ENCODE peak calls at places on chromosomes 2 and 18, in eight cellular contexts. One of them, this sample, is unnamed.

GRCh38 chr2:232533944-232534710 is 5.4 kb upstream of the CHRNG start:
- DNase-seq in neural progenitor cell: no peak
- DNase-seq in GM12865: no peak
- DNase-seq in GM12864: no peak
- DNase-seq in T-cell: no peak
- DNase-seq in stimulated activated CD8-positive, alpha-beta memory T cell treated with anti-CD3 and anti-CD28 coated beads, Interleukin-12 subunit alpha, Interleukin-12 subunit beta, amount 100 ng/mL, for 4 hours: no peak
- DNase-seq in right cardiac atrium: no peak
- DNase-seq in M059J: no peak
- DNase-seq in this sample: peak

GRCh38 chr2:74873041-74873440 is 39.1 kb downstream of the HK2 start:
- DNase-seq in neural progenitor cell: no peak
- DNase-seq in M059J: no peak
- DNase-seq in stimulated activated CD8-positive, alpha-beta memory T cell treated with anti-CD3 and anti-CD28 coated beads, Interleukin-12 subunit alpha, Interleukin-12 subunit beta, amount 100 ng/mL, for 4 hours: no peak
- DNase-seq in GM12864: no peak
- DNase-seq in T-cell: no peak
- DNase-seq in GM12865: no peak
- DNase-seq in right cardiac atrium: no peak
- DNase-seq in this sample: no peak

GRCh38 chr2:147081826-147082225 is 763.0 kb upstream of the ACVR2A start:
- DNase-seq in stimulated activated CD8-positive, alpha-beta memory T cell treated with anti-CD3 and anti-CD28 coated beads, Interleukin-12 subunit alpha, Interleukin-12 subunit beta, amount 100 ng/mL, for 4 hours: no peak
- DNase-seq in GM12864: no peak
- DNase-seq in right cardiac atrium: no peak
- DNase-seq in neural progenitor cell: no peak
- DNase-seq in T-cell: no peak
- DNase-seq in GM12865: no peak
- DNase-seq in M059J: no peak
- DNase-seq in this sample: no peak

GRCh38 chr2:32591669-32592463 is 36.0 kb upstream of the TTC27 start:
- DNase-seq in GM12864: no peak
- DNase-seq in stimulated activated CD8-positive, alpha-beta memory T cell treated with anti-CD3 and anti-CD28 coated beads, Interleukin-12 subunit alpha, Interleukin-12 subunit beta, amount 100 ng/mL, for 4 hours: no peak
- DNase-seq in right cardiac atrium: no peak
- DNase-seq in T-cell: no peak
- DNase-seq in GM12865: peak
- DNase-seq in neural progenitor cell: no peak
- DNase-seq in M059J: no peak
- DNase-seq in this sample: no peak

GRCh38 chr2:236166781-236167296 is 1.3 kb downstream of the GBX2 start:
- DNase-seq in right cardiac atrium: no peak
- DNase-seq in GM12865: no peak
- DNase-seq in neural progenitor cell: peak
- DNase-seq in M059J: no peak
- DNase-seq in stimulated activated CD8-positive, alpha-beta memory T cell treated with anti-CD3 and anti-CD28 coated beads, Interleukin-12 subunit alpha, Interleukin-12 subunit beta, amount 100 ng/mL, for 4 hours: no peak
- DNase-seq in GM12864: no peak
- DNase-seq in T-cell: no peak
- DNase-seq in this sample: no peak

GRCh38 chr2:161990741-161991140 is 83.3 kb downstream of the DPP4 start:
- DNase-seq in M059J: peak
- DNase-seq in neural progenitor cell: no peak
- DNase-seq in T-cell: no peak
- DNase-seq in GM12864: no peak
- DNase-seq in right cardiac atrium: no peak
- DNase-seq in GM12865: no peak
- DNase-seq in stimulated activated CD8-positive, alpha-beta memory T cell treated with anti-CD3 and anti-CD28 coated beads, Interleukin-12 subunit alpha, Interleukin-12 subunit beta, amount 100 ng/mL, for 4 hours: no peak
- DNase-seq in this sample: no peak

GRCh38 chr2:223735659-223736244 is 101.6 kb downstream of the AP1S3 start:
- DNase-seq in stimulated activated CD8-positive, alpha-beta memory T cell treated with anti-CD3 and anti-CD28 coated beads, Interleukin-12 subunit alpha, Interleukin-12 subunit beta, amount 100 ng/mL, for 4 hours: no peak
- DNase-seq in neural progenitor cell: no peak
- DNase-seq in right cardiac atrium: no peak
- DNase-seq in GM12865: no peak
- DNase-seq in GM12864: no peak
- DNase-seq in M059J: peak
- DNase-seq in T-cell: no peak
- DNase-seq in this sample: no peak

GRCh38 chr2:224101820-224102630 is 62.9 kb upstream of the SERPINE2 start:
- DNase-seq in T-cell: no peak
- DNase-seq in GM12864: no peak
- DNase-seq in neural progenitor cell: no peak
- DNase-seq in GM12865: no peak
- DNase-seq in M059J: peak
- DNase-seq in right cardiac atrium: no peak
- DNase-seq in stimulated activated CD8-positive, alpha-beta memory T cell treated with anti-CD3 and anti-CD28 coated beads, Interleukin-12 subunit alpha, Interleukin-12 subunit beta, amount 100 ng/mL, for 4 hours: no peak
- DNase-seq in this sample: no peak

GRCh38 chr18:58135806-58136331 is 91.8 kb downstream of the NEDD4L start:
- DNase-seq in GM12865: peak
- DNase-seq in GM12864: peak
- DNase-seq in right cardiac atrium: peak
- DNase-seq in neural progenitor cell: peak
- DNase-seq in M059J: peak
- DNase-seq in T-cell: peak
- DNase-seq in stimulated activated CD8-positive, alpha-beta memory T cell treated with anti-CD3 and anti-CD28 coated beads, Interleukin-12 subunit alpha, Interleukin-12 subunit beta, amount 100 ng/mL, for 4 hours: peak
- DNase-seq in this sample: peak

GRCh38 chr2:1925928-1926327 is 181.6 kb upstream of the PXDN start:
- DNase-seq in neural progenitor cell: no peak
- DNase-seq in GM12864: no peak
- DNase-seq in right cardiac atrium: no peak
- DNase-seq in stimulated activated CD8-positive, alpha-beta memory T cell treated with anti-CD3 and anti-CD28 coated beads, Interleukin-12 subunit alpha, Interleukin-12 subunit beta, amount 100 ng/mL, for 4 hours: no peak
- DNase-seq in M059J: no peak
- DNase-seq in T-cell: no peak
- DNase-seq in GM12865: no peak
- DNase-seq in this sample: no peak

GRCh38 chr18:21393986-21394385 is 152.0 kb downstream of the GREB1L start:
- DNase-seq in GM12865: no peak
- DNase-seq in stimulated activated CD8-positive, alpha-beta memory T cell treated with anti-CD3 and anti-CD28 coated beads, Interleukin-12 subunit alpha, Interleukin-12 subunit beta, amount 100 ng/mL, for 4 hours: no peak
- DNase-seq in M059J: no peak
- DNase-seq in right cardiac atrium: no peak
- DNase-seq in GM12864: no peak
- DNase-seq in T-cell: no peak
- DNase-seq in neural progenitor cell: no peak
- DNase-seq in this sample: no peak

GRCh38 chr2:24813645-24814257 is 20.5 kb downstream of the CENPO start:
- DNase-seq in stimulated activated CD8-positive, alpha-beta memory T cell treated with anti-CD3 and anti-CD28 coated beads, Interleukin-12 subunit alpha, Interleukin-12 subunit beta, amount 100 ng/mL, for 4 hours: no peak
- DNase-seq in GM12864: no peak
- DNase-seq in M059J: no peak
- DNase-seq in GM12865: no peak
- DNase-seq in right cardiac atrium: no peak
- DNase-seq in T-cell: no peak
- DNase-seq in neural progenitor cell: no peak
- DNase-seq in this sample: no peak

GRCh38 chr2:17375262-17375661 is 143.0 kb downstream of the RAD51AP2 start:
- DNase-seq in M059J: no peak
- DNase-seq in stimulated activated CD8-positive, alpha-beta memory T cell treated with anti-CD3 and anti-CD28 coated beads, Interleukin-12 subunit alpha, Interleukin-12 subunit beta, amount 100 ng/mL, for 4 hours: no peak
- DNase-seq in T-cell: no peak
- DNase-seq in right cardiac atrium: no peak
- DNase-seq in GM12865: peak
- DNase-seq in neural progenitor cell: no peak
- DNase-seq in GM12864: no peak
- DNase-seq in this sample: no peak

GRCh38 chr2:219509780-219510511 is 4.3 kb upstream of the ASIC4 start:
- DNase-seq in T-cell: peak
- DNase-seq in M059J: peak
- DNase-seq in GM12864: no peak
- DNase-seq in stimulated activated CD8-positive, alpha-beta memory T cell treated with anti-CD3 and anti-CD28 coated beads, Interleukin-12 subunit alpha, Interleukin-12 subunit beta, amount 100 ng/mL, for 4 hours: no peak
- DNase-seq in neural progenitor cell: peak
- DNase-seq in right cardiac atrium: peak
- DNase-seq in GM12865: peak
- DNase-seq in this sample: peak

GRCh38 chr2:19369341-19369955 is 11.0 kb upstream of the OSR1 start:
- DNase-seq in neural progenitor cell: peak
- DNase-seq in M059J: peak
- DNase-seq in stimulated activated CD8-positive, alpha-beta memory T cell treated with anti-CD3 and anti-CD28 coated beads, Interleukin-12 subunit alpha, Interleukin-12 subunit beta, amount 100 ng/mL, for 4 hours: no peak
- DNase-seq in GM12865: no peak
- DNase-seq in GM12864: no peak
- DNase-seq in right cardiac atrium: no peak
- DNase-seq in T-cell: no peak
- DNase-seq in this sample: no peak

GRCh38 chr18:35178260-35178659 is 62.6 kb upstream of the ZNF397 start:
- DNase-seq in T-cell: no peak
- DNase-seq in stimulated activated CD8-positive, alpha-beta memory T cell treated with anti-CD3 and anti-CD28 coated beads, Interleukin-12 subunit alpha, Interleukin-12 subunit beta, amount 100 ng/mL, for 4 hours: no peak
- DNase-seq in M059J: peak
- DNase-seq in GM12865: no peak
- DNase-seq in neural progenitor cell: no peak
- DNase-seq in right cardiac atrium: no peak
- DNase-seq in GM12864: no peak
- DNase-seq in this sample: no peak

GRCh38 chr2:16099326-16099725 is 159.0 kb downstream of the MYCN start:
- DNase-seq in stimulated activated CD8-positive, alpha-beta memory T cell treated with anti-CD3 and anti-CD28 coated beads, Interleukin-12 subunit alpha, Interleukin-12 subunit beta, amount 100 ng/mL, for 4 hours: no peak
- DNase-seq in M059J: no peak
- DNase-seq in right cardiac atrium: no peak
- DNase-seq in T-cell: no peak
- DNase-seq in GM12864: no peak
- DNase-seq in neural progenitor cell: no peak
- DNase-seq in GM12865: no peak
- DNase-seq in this sample: no peak

GRCh38 chr2:224360801-224361251 is 41.1 kb downstream of the FAM124B start:
- DNase-seq in stimulated activated CD8-positive, alpha-beta memory T cell treated with anti-CD3 and anti-CD28 coated beads, Interleukin-12 subunit alpha, Interleukin-12 subunit beta, amount 100 ng/mL, for 4 hours: no peak
- DNase-seq in GM12865: no peak
- DNase-seq in GM12864: no peak
- DNase-seq in M059J: peak
- DNase-seq in T-cell: no peak
- DNase-seq in neural progenitor cell: no peak
- DNase-seq in right cardiac atrium: no peak
- DNase-seq in this sample: no peak

GRCh38 chr2:195658541-195658890 is 1.5 kb downstream of the SLC39A10 start:
- DNase-seq in GM12864: no peak
- DNase-seq in stimulated activated CD8-positive, alpha-beta memory T cell treated with anti-CD3 and anti-CD28 coated beads, Interleukin-12 subunit alpha, Interleukin-12 subunit beta, amount 100 ng/mL, for 4 hours: no peak
- DNase-seq in M059J: peak
- DNase-seq in T-cell: no peak
- DNase-seq in neural progenitor cell: no peak
- DNase-seq in right cardiac atrium: no peak
- DNase-seq in GM12865: peak
- DNase-seq in this sample: no peak

GRCh38 chr2:140262908-140263307 is 1482.7 kb upstream of the NXPH2 start:
- DNase-seq in GM12864: no peak
- DNase-seq in T-cell: no peak
- DNase-seq in right cardiac atrium: no peak
- DNase-seq in GM12865: no peak
- DNase-seq in stimulated activated CD8-positive, alpha-beta memory T cell treated with anti-CD3 and anti-CD28 coated beads, Interleukin-12 subunit alpha, Interleukin-12 subunit beta, amount 100 ng/mL, for 4 hours: no peak
- DNase-seq in neural progenitor cell: no peak
- DNase-seq in M059J: no peak
- DNase-seq in this sample: no peak

GRCh38 chr2:225337183-225337582 is 62.3 kb upstream of the NYAP2 start:
- DNase-seq in GM12865: no peak
- DNase-seq in stimulated activated CD8-positive, alpha-beta memory T cell treated with anti-CD3 and anti-CD28 coated beads, Interleukin-12 subunit alpha, Interleukin-12 subunit beta, amount 100 ng/mL, for 4 hours: no peak
- DNase-seq in T-cell: no peak
- DNase-seq in GM12864: no peak
- DNase-seq in right cardiac atrium: no peak
- DNase-seq in neural progenitor cell: peak
- DNase-seq in M059J: peak
- DNase-seq in this sample: no peak

GRCh38 chr2:61021228-61021660 is 3.2 kb upstream of the PUS10 start:
- DNase-seq in M059J: no peak
- DNase-seq in stimulated activated CD8-positive, alpha-beta memory T cell treated with anti-CD3 and anti-CD28 coated beads, Interleukin-12 subunit alpha, Interleukin-12 subunit beta, amount 100 ng/mL, for 4 hours: no peak
- DNase-seq in GM12864: no peak
- DNase-seq in GM12865: no peak
- DNase-seq in T-cell: no peak
- DNase-seq in neural progenitor cell: no peak
- DNase-seq in right cardiac atrium: no peak
- DNase-seq in this sample: no peak

GRCh38 chr2:130819915-130820861 is 16.5 kb upstream of the ARHGEF4 start:
- DNase-seq in T-cell: no peak
- DNase-seq in right cardiac atrium: peak
- DNase-seq in neural progenitor cell: peak
- DNase-seq in GM12864: no peak
- DNase-seq in stimulated activated CD8-positive, alpha-beta memory T cell treated with anti-CD3 and anti-CD28 coated beads, Interleukin-12 subunit alpha, Interleukin-12 subunit beta, amount 100 ng/mL, for 4 hours: no peak
- DNase-seq in GM12865: no peak
- DNase-seq in M059J: peak
- DNase-seq in this sample: no peak

GRCh38 chr18:2083691-2084090 is 487.6 kb downstream of the METTL4 start:
- DNase-seq in stimulated activated CD8-positive, alpha-beta memory T cell treated with anti-CD3 and anti-CD28 coated beads, Interleukin-12 subunit alpha, Interleukin-12 subunit beta, amount 100 ng/mL, for 4 hours: no peak
- DNase-seq in right cardiac atrium: no peak
- DNase-seq in neural progenitor cell: peak
- DNase-seq in GM12865: peak
- DNase-seq in GM12864: no peak
- DNase-seq in T-cell: no peak
- DNase-seq in M059J: peak
- DNase-seq in this sample: no peak

GRCh38 chr2:141137121-141137693 is 993.6 kb downstream of the LRP1B start:
- DNase-seq in T-cell: no peak
- DNase-seq in right cardiac atrium: no peak
- DNase-seq in neural progenitor cell: no peak
- DNase-seq in GM12865: no peak
- DNase-seq in GM12864: no peak
- DNase-seq in stimulated activated CD8-positive, alpha-beta memory T cell treated with anti-CD3 and anti-CD28 coated beads, Interleukin-12 subunit alpha, Interleukin-12 subunit beta, amount 100 ng/mL, for 4 hours: no peak
- DNase-seq in M059J: no peak
- DNase-seq in this sample: no peak

GRCh38 chr2:200788129-200788718 is 23.5 kb upstream of the BZW1 start:
- DNase-seq in GM12865: no peak
- DNase-seq in T-cell: no peak
- DNase-seq in neural progenitor cell: no peak
- DNase-seq in GM12864: no peak
- DNase-seq in right cardiac atrium: no peak
- DNase-seq in M059J: peak
- DNase-seq in stimulated activated CD8-positive, alpha-beta memory T cell treated with anti-CD3 and anti-CD28 coated beads, Interleukin-12 subunit alpha, Interleukin-12 subunit beta, amount 100 ng/mL, for 4 hours: no peak
- DNase-seq in this sample: no peak

GRCh38 chr2:101622633-101623521 is 74.6 kb upstream of the MAP4K4 start:
- DNase-seq in stimulated activated CD8-positive, alpha-beta memory T cell treated with anti-CD3 and anti-CD28 coated beads, Interleukin-12 subunit alpha, Interleukin-12 subunit beta, amount 100 ng/mL, for 4 hours: no peak
- DNase-seq in T-cell: no peak
- DNase-seq in M059J: no peak
- DNase-seq in neural progenitor cell: no peak
- DNase-seq in GM12864: peak
- DNase-seq in right cardiac atrium: no peak
- DNase-seq in GM12865: peak
- DNase-seq in this sample: no peak

GRCh38 chr2:17910971-17911370 is 32.5 kb downstream of the KCNS3 start:
- DNase-seq in neural progenitor cell: no peak
- DNase-seq in stimulated activated CD8-positive, alpha-beta memory T cell treated with anti-CD3 and anti-CD28 coated beads, Interleukin-12 subunit alpha, Interleukin-12 subunit beta, amount 100 ng/mL, for 4 hours: no peak
- DNase-seq in GM12864: no peak
- DNase-seq in GM12865: no peak
- DNase-seq in right cardiac atrium: no peak
- DNase-seq in M059J: no peak
- DNase-seq in T-cell: no peak
- DNase-seq in this sample: no peak

GRCh38 chr2:224595518-224595917 is 10.4 kb upstream of the CUL3 start:
- DNase-seq in right cardiac atrium: no peak
- DNase-seq in stimulated activated CD8-positive, alpha-beta memory T cell treated with anti-CD3 and anti-CD28 coated beads, Interleukin-12 subunit alpha, Interleukin-12 subunit beta, amount 100 ng/mL, for 4 hours: no peak
- DNase-seq in neural progenitor cell: no peak
- DNase-seq in GM12865: no peak
- DNase-seq in M059J: no peak
- DNase-seq in T-cell: no peak
- DNase-seq in GM12864: no peak
- DNase-seq in this sample: no peak

GRCh38 chr18:8747440-8747937 is 42.1 kb downstream of the MTCL1 start:
- DNase-seq in right cardiac atrium: no peak
- DNase-seq in stimulated activated CD8-positive, alpha-beta memory T cell treated with anti-CD3 and anti-CD28 coated beads, Interleukin-12 subunit alpha, Interleukin-12 subunit beta, amount 100 ng/mL, for 4 hours: no peak
- DNase-seq in M059J: peak
- DNase-seq in neural progenitor cell: no peak
- DNase-seq in GM12864: no peak
- DNase-seq in T-cell: no peak
- DNase-seq in GM12865: no peak
- DNase-seq in this sample: no peak

GRCh38 chr2:103132536-103133217 is 370.8 kb downstream of the TMEM182 start:
- DNase-seq in neural progenitor cell: no peak
- DNase-seq in stimulated activated CD8-positive, alpha-beta memory T cell treated with anti-CD3 and anti-CD28 coated beads, Interleukin-12 subunit alpha, Interleukin-12 subunit beta, amount 100 ng/mL, for 4 hours: no peak
- DNase-seq in right cardiac atrium: no peak
- DNase-seq in M059J: no peak
- DNase-seq in GM12864: no peak
- DNase-seq in T-cell: peak
- DNase-seq in GM12865: peak
- DNase-seq in this sample: no peak

GRCh38 chr2:83730258-83730657 is 728.8 kb downstream of the SUCLG1 start:
- DNase-seq in M059J: no peak
- DNase-seq in neural progenitor cell: no peak
- DNase-seq in GM12865: no peak
- DNase-seq in T-cell: no peak
- DNase-seq in stimulated activated CD8-positive, alpha-beta memory T cell treated with anti-CD3 and anti-CD28 coated beads, Interleukin-12 subunit alpha, Interleukin-12 subunit beta, amount 100 ng/mL, for 4 hours: no peak
- DNase-seq in GM12864: no peak
- DNase-seq in right cardiac atrium: no peak
- DNase-seq in this sample: no peak

GRCh38 chr2:241417626-241418025 is 61.5 kb downstream of the FARP2 start:
- DNase-seq in T-cell: no peak
- DNase-seq in neural progenitor cell: no peak
- DNase-seq in right cardiac atrium: no peak
- DNase-seq in stimulated activated CD8-positive, alpha-beta memory T cell treated with anti-CD3 and anti-CD28 coated beads, Interleukin-12 subunit alpha, Interleukin-12 subunit beta, amount 100 ng/mL, for 4 hours: no peak
- DNase-seq in GM12864: no peak
- DNase-seq in GM12865: no peak
- DNase-seq in M059J: no peak
- DNase-seq in this sample: no peak

GRCh38 chr18:79964330-79965118 is at the start of gene HSBP1L1:
- DNase-seq in right cardiac atrium: peak
- DNase-seq in neural progenitor cell: peak
- DNase-seq in GM12864: no peak
- DNase-seq in M059J: peak
- DNase-seq in stimulated activated CD8-positive, alpha-beta memory T cell treated with anti-CD3 and anti-CD28 coated beads, Interleukin-12 subunit alpha, Interleukin-12 subunit beta, amount 100 ng/mL, for 4 hours: peak
- DNase-seq in GM12865: peak
- DNase-seq in T-cell: peak
- DNase-seq in this sample: peak